ENCODE peak calls at places on chromosomes 16 and 17, in eight cellular contexts. F is GM12865, B is PC-9, N is testis, L is endothelial cell, U is upper lobe of right lung, T is Calu3, A is tibial nerve. K is an unnamed sample.

GRCh38 chr17:78759203-78759968 is 22.7 kb downstream of the CYTH1 start:
- DNase-seq in L (no peak), T (no peak), N (peak), B (no peak), U (peak), F (peak), A (no peak), K (no peak)

GRCh38 chr17:12342609-12343248 is 322.1 kb downstream of the MAP2K4 start:
- DNase-seq in B (no peak), T (peak), A (no peak), N (no peak), F (peak), L (peak), U (no peak), K (peak)

GRCh38 chr17:66715076-66715675 is 119.7 kb upstream of the CACNG5 start:
- DNase-seq in L (no peak), B (no peak), F (no peak), U (no peak), T (no peak), N (no peak), A (no peak), K (no peak)

GRCh38 chr16:47045023-47045422 is 71.5 kb upstream of the DNAJA2 start:
- DNase-seq in F (no peak), B (no peak), T (no peak), A (no peak), L (no peak), U (no peak), N (peak), K (no peak)

GRCh38 chr17:17395246-17395802 is 81.5 kb upstream of the MED9 start:
- DNase-seq in N (no peak), U (no peak), T (no peak), B (no peak), A (no peak), F (no peak), L (no peak), K (no peak)

GRCh38 chr17:44069974-44070454 is 521 bp upstream of the G6PC3 start:
- DNase-seq in N (no peak), U (no peak), T (no peak), A (no peak), B (peak), F (no peak), L (no peak), K (no peak)

GRCh38 chr17:62684179-62684578 is 56.7 kb downstream of the MRC2 start:
- DNase-seq in F (no peak), A (no peak), N (no peak), B (no peak), T (no peak), L (no peak), U (no peak), K (no peak)

GRCh38 chr17:63954402-63955063 is 18.2 kb downstream of the SCN4A start:
- DNase-seq in N (no peak), A (no peak), B (no peak), U (no peak), T (no peak), L (no peak), F (peak), K (peak)

GRCh38 chr17:31266042-31266441 is 31.0 kb downstream of the OMG start:
- DNase-seq in B (no peak), F (peak), T (no peak), N (no peak), L (no peak), U (no peak), A (no peak), K (no peak)
- TF ChIP-seq CTCF in B (peak), F (peak), T (no peak), N (no peak), L (no peak), U (peak), A (no peak), K (peak)

GRCh38 chr16:67943619-67944503 is at the start of gene LCAT:
- DNase-seq in F (no peak), L (no peak), B (no peak), N (peak), U (no peak), T (no peak), A (peak), K (no peak)
- TF ChIP-seq CTCF in F (no peak), L (no peak), B (no peak), N (no peak), U (no peak), T (no peak), A (no peak), K (no peak)

DNA sequence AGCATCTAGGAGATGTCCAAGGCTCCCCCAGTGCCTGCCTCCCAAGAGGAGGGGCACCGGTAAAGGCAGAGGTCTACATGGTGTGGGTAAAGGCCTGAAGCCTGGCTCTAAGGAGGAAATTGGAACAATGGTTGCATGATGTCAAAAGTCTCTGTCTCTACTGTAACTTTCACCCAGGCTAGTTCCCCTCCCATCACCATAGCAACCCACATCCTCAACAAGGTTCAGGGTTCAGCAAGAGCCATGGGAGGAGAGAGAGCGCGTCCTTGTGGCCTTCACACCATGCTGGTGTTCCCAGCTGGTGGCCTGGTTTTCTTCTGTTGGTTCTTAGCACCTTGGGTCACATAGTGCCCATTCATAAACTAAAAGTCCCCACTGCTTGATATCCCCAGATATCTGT is 196.7 kb upstream of the CDH5 start:
- DNase-seq in N (no peak), U (no peak), T (no peak), A (no peak), B (no peak), L (no peak), F (no peak), K (no peak)
- TF ChIP-seq CTCF in N (no peak), U (no peak), T (no peak), A (no peak), B (no peak), L (no peak), F (no peak), K (no peak)

GRCh38 chr17:32877164-32877764 is 340 bp upstream of the MYO1D start:
- DNase-seq in B (peak), F (peak), U (peak), T (peak), A (peak), N (peak), L (peak), K (peak)
- TF ChIP-seq CTCF in B (peak), F (peak), U (peak), T (peak), A (peak), N (peak), L (peak), K (peak)

DNA sequence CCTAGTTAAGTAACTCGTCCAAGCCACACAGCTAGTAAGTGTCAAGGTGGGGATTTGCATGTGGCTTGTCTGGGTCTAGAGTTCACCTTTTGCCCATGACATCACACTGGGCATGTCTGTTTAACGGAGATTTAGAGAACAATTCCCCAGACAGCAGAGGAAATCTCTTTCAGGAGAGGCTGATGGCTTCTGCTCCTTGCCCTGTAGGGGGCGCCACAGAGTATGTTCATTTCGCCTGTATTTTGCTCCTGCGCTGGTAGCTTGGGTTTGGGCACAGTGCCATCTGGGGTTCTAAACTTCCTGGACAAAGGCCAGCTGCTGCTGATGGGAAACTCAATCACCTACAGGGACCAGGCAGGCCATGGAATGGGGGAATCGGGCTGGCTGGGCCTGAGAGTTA is 20.4 kb downstream of the OTOA start:
- DNase-seq in U (no peak), T (peak), N (peak), A (no peak), L (peak), F (peak), B (no peak), K (peak)
- TF ChIP-seq CTCF in U (peak), T (peak), N (no peak), A (no peak), L (peak), F (peak), B (peak), K (peak)

GRCh38 chr16:30076276-30076791 is 540 bp downstream of the PPP4C start:
- DNase-seq in U (no peak), B (no peak), T (no peak), F (no peak), N (no peak), A (no peak), L (no peak), K (peak)

GRCh38 chr16:30077656-30078055 is 1.9 kb downstream of the PPP4C start:
- DNase-seq in L (no peak), N (no peak), T (no peak), U (no peak), A (no peak), F (no peak), B (no peak), K (no peak)

GRCh38 chr16:30078744-30079143 is 3.0 kb downstream of the PPP4C start:
- DNase-seq in F (no peak), L (no peak), U (no peak), N (no peak), B (no peak), T (no peak), A (no peak), K (no peak)

GRCh38 chr16:30079480-30079879 is 3.7 kb downstream of the PPP4C start:
- DNase-seq in U (no peak), F (no peak), N (no peak), T (no peak), A (no peak), L (no peak), B (no peak), K (no peak)

DNA sequence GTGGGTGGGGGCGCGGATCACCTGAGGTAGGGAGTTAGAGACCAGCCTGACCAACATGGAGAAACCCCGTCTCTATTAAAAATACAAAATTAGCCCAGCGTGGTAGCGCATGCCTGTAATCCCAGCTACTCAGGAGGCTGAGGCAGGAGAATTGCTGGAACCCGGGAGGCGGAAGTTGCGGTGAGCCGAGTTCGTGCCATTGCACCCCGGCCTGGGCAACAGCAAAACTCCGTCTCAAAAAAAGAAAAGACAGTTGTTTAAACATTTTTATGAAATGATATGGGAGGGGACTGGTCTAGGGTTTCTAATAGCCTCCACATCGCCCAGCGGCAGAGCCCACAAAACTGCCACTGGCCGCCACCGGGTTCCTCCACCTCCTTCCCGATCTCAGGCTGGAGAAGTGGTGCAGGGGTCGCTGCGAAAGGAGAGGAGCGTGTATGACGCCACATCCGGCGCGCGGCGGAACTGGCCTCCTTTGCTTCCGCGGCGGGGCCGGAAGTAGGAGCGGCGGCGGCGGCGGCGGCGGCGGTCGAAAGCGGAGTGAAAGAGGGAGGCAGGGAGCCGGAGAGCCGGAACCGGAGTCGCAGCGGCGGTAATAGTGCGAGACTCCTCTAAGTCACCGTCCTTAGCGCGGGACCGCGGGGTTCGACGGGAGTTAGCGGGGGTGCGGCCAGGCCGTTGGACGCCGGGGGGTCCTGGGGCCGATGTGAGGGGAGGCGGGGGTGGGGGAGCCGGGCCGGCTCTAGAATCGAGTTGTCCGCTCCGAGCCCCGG is at the start of gene PPP4C:
- DNase-seq in F (peak), L (peak), B (peak), T (peak), U (peak), A (peak), N (peak), K (peak)
- TF ChIP-seq CTCF in F (no peak), L (no peak), B (no peak), T (no peak), U (peak), A (no peak), N (no peak), K (no peak)

GRCh38 chr16:49513040-49513439 is 139.4 kb downstream of the C16orf78 start:
- DNase-seq in B (no peak), U (peak), F (peak), A (no peak), N (no peak), T (peak), L (no peak), K (no peak)
- TF ChIP-seq CTCF in B (no peak), U (no peak), F (peak), A (no peak), N (no peak), T (no peak), L (no peak), K (no peak)

GRCh38 chr16:76278976-76279375 is 1.8 kb downstream of the CNTNAP4 start:
- DNase-seq in F (peak), A (no peak), B (no peak), N (no peak), T (no peak), L (no peak), U (no peak), K (peak)
- TF ChIP-seq CTCF in F (peak), A (no peak), B (no peak), N (no peak), T (no peak), L (no peak), U (no peak), K (no peak)

DNA sequence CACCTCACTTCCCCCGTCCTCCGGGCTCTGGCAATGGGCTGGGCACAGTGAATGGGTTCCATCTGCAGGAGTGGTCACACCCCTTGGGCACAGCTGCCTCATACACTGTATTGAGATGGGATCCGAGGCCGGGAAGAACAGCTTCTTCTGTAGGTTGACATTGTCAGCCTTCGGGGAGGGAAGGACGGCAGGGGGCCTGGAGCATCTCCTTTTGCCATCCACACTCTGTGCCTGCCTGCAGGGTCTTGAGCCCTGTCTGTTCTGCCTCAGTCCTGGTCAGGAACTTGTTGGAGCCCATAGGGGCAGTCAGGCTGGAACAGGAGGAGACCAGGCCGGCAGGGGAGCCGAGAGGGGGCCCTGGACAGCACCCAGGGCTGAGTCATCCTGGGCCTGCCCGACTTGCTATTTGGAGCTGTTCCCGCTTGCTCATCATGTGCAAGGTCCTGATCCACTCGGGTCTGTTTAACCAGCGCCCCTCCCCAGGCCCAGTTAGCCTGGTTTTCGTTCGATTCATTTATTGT is 286.8 kb downstream of the SEC14L1 start:
- DNase-seq in B (no peak), A (no peak), T (no peak), U (no peak), N (peak), F (no peak), L (no peak), K (no peak)
- TF ChIP-seq CTCF in B (no peak), A (no peak), T (no peak), U (no peak), N (no peak), F (no peak), L (no peak), K (no peak)

GRCh38 chr17:83173180-83173996 is 94.0 kb downstream of the METRNL start:
- DNase-seq in F (no peak), U (no peak), N (no peak), A (peak), T (no peak), B (no peak), L (no peak), K (no peak)

GRCh38 chr17:83175551-83176271 is 96.3 kb downstream of the METRNL start:
- DNase-seq in N (no peak), T (no peak), F (peak), B (no peak), L (no peak), U (no peak), A (peak), K (no peak)

GRCh38 chr17:83176272-83176955 is 97.0 kb downstream of the METRNL start:
- DNase-seq in B (no peak), F (peak), U (no peak), N (peak), A (peak), T (no peak), L (no peak), K (no peak)

GRCh38 chr17:83173997-83174858 is 94.8 kb downstream of the METRNL start:
- DNase-seq in F (peak), B (no peak), A (peak), N (peak), L (no peak), T (no peak), U (no peak), K (peak)

GRCh38 chr17:83174859-83175550 is 95.6 kb downstream of the METRNL start:
- DNase-seq in L (no peak), B (no peak), T (no peak), U (no peak), F (peak), A (peak), N (no peak), K (no peak)
- TF ChIP-seq CTCF in L (no peak), B (no peak), T (no peak), U (no peak), F (no peak), A (no peak), N (no peak), K (no peak)